ENCODE peak calls at places on chromosomes 1 and 21, in five cellular contexts. One of them, this sample, is unnamed. For H3K9me3, the result is how much of the 10 kb centered on the place peaks cover.

GRCh38 chr1:164756741-164757140 is 197.8 kb downstream of the PBX1 start:
- DNase-seq in SK-N-SH: no peak
- DNase-seq in GM23248: no peak
- DNase-seq in neuronal stem cell: no peak
- DNase-seq in ovary: no peak
- DNase-seq in this sample: no peak

GRCh38 chr1:92274939-92275338 is 23.8 kb downstream of the GLMN start:
- DNase-seq in neuronal stem cell: no peak
- DNase-seq in GM23248: peak
- DNase-seq in SK-N-SH: no peak
- DNase-seq in ovary: no peak
- DNase-seq in this sample: no peak

GRCh38 chr1:155974208-155975165 is 3.9 kb downstream of the ARHGEF2 start:
- DNase-seq in SK-N-SH: no peak
- DNase-seq in neuronal stem cell: no peak
- DNase-seq in ovary: no peak
- DNase-seq in GM23248: no peak
- DNase-seq in this sample: no peak

GRCh38 chr1:221573727-221574126 is 168.2 kb downstream of the DUSP10 start:
- DNase-seq in GM23248: no peak
- DNase-seq in SK-N-SH: no peak
- DNase-seq in neuronal stem cell: no peak
- DNase-seq in ovary: no peak
- DNase-seq in this sample: no peak

GRCh38 chr1:10677508-10678364 is 118.7 kb downstream of the CASZ1 start:
- DNase-seq in SK-N-SH: no peak
- DNase-seq in neuronal stem cell: no peak
- DNase-seq in ovary: no peak
- DNase-seq in GM23248: peak
- DNase-seq in this sample: no peak

GRCh38 chr1:112674440-112674985 is at the start of gene MOV10:
- DNase-seq in neuronal stem cell: peak
- DNase-seq in SK-N-SH: peak
- DNase-seq in GM23248: peak
- DNase-seq in ovary: peak
- DNase-seq in this sample: peak

GRCh38 chr1:69377507-69377906 is 190.2 kb upstream of the LRRC7 start:
- DNase-seq in GM23248: no peak
- DNase-seq in SK-N-SH: no peak
- DNase-seq in neuronal stem cell: no peak
- DNase-seq in ovary: no peak
- DNase-seq in this sample: no peak

GRCh38 chr1:27980216-27980820 is 20.5 kb downstream of the XKR8 start:
- DNase-seq in GM23248: peak
- DNase-seq in SK-N-SH: no peak
- DNase-seq in neuronal stem cell: no peak
- DNase-seq in ovary: no peak
- DNase-seq in this sample: no peak

GRCh38 chr1:194862129-194862528 is 1675.7 kb upstream of the B3GALT2 start:
- DNase-seq in SK-N-SH: no peak
- DNase-seq in GM23248: no peak
- DNase-seq in neuronal stem cell: no peak
- DNase-seq in ovary: no peak
- DNase-seq in this sample: no peak

GRCh38 chr1:51558375-51558924 is 39.4 kb upstream of the EPS15 start:
- DNase-seq in SK-N-SH: no peak
- DNase-seq in GM23248: peak
- DNase-seq in neuronal stem cell: no peak
- DNase-seq in ovary: no peak
- DNase-seq in this sample: no peak

GRCh38 chr1:202217951-202218350 is 24.4 kb downstream of the LGR6 start:
- DNase-seq in SK-N-SH: no peak
- DNase-seq in GM23248: no peak
- DNase-seq in ovary: no peak
- DNase-seq in neuronal stem cell: no peak
- DNase-seq in this sample: no peak

GRCh38 chr21:41254090-41254700 is 62.4 kb upstream of the FAM3B start:
- DNase-seq in GM23248: peak
- DNase-seq in ovary: no peak
- DNase-seq in SK-N-SH: no peak
- DNase-seq in neuronal stem cell: no peak
- DNase-seq in this sample: no peak

GRCh38 chr1:9332513-9333143 is 39.9 kb downstream of the SPSB1 start:
- DNase-seq in GM23248: no peak
- DNase-seq in SK-N-SH: no peak
- DNase-seq in ovary: no peak
- DNase-seq in neuronal stem cell: no peak
- DNase-seq in this sample: no peak

GRCh38 chr1:209583408-209583807 is at the start of gene CAMK1G:
- DNase-seq in SK-N-SH: peak
- DNase-seq in ovary: peak
- DNase-seq in GM23248: peak
- DNase-seq in neuronal stem cell: peak
- DNase-seq in this sample: no peak

GRCh38 chr1:39178541-39179431 is 25.7 kb upstream of the MACF1 start:
- DNase-seq in ovary: no peak
- DNase-seq in neuronal stem cell: no peak
- DNase-seq in SK-N-SH: no peak
- DNase-seq in GM23248: peak
- DNase-seq in this sample: no peak

GRCh38 chr1:115322631-115323030 is 15.4 kb downstream of the NGF start:
- DNase-seq in GM23248: peak
- DNase-seq in SK-N-SH: no peak
- DNase-seq in ovary: no peak
- DNase-seq in neuronal stem cell: no peak
- DNase-seq in this sample: no peak

GRCh38 chr1:224264321-224264720 is 65.7 kb downstream of the NVL start:
- DNase-seq in SK-N-SH: no peak
- DNase-seq in neuronal stem cell: no peak
- DNase-seq in ovary: no peak
- DNase-seq in GM23248: no peak
- DNase-seq in this sample: no peak

DNA sequence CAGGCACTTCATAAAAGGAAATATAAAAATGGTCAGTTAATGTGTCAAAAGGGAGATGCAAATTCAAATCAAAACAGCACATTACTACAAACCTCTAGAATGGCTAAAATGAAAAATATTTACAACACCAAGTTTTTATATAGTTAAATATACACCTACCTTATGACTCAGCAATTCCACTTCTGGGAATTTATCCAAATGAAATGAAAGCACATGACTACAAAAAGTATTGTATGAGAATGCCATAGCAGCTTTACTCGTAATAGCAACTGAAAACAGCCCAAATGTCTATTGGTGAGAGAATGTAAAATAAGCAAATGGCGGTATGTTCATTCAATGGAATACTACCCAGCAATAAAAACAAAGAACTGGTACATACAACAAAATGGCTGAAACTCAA is 175.8 kb upstream of the SPAG17 start:
- DNase-seq in SK-N-SH: no peak
- DNase-seq in ovary: no peak
- DNase-seq in GM23248: peak
- DNase-seq in neuronal stem cell: no peak
- DNase-seq in this sample: no peak
- H3K9me3 ChIP-seq in SK-N-SH: under half
- H3K9me3 ChIP-seq in ovary: under half
- H3K9me3 ChIP-seq in GM23248: under half
- H3K9me3 ChIP-seq in neuronal stem cell: under half
- H3K9me3 ChIP-seq in this sample: under half

GRCh38 chr1:212769372-212770167 is 22.0 kb downstream of the NSL1 start:
- DNase-seq in SK-N-SH: no peak
- DNase-seq in ovary: no peak
- DNase-seq in GM23248: no peak
- DNase-seq in neuronal stem cell: no peak
- DNase-seq in this sample: no peak
- H3K9me3 ChIP-seq in SK-N-SH: under half
- H3K9me3 ChIP-seq in ovary: under half
- H3K9me3 ChIP-seq in GM23248: under half
- H3K9me3 ChIP-seq in neuronal stem cell: half or more
- H3K9me3 ChIP-seq in this sample: under half

GRCh38 chr1:2821373-2821955 is 20.0 kb upstream of the TTC34 start:
- DNase-seq in GM23248: no peak
- DNase-seq in SK-N-SH: no peak
- DNase-seq in ovary: no peak
- DNase-seq in neuronal stem cell: no peak
- DNase-seq in this sample: no peak

GRCh38 chr1:2821970-2822620 is 20.6 kb upstream of the TTC34 start:
- DNase-seq in ovary: peak
- DNase-seq in GM23248: peak
- DNase-seq in SK-N-SH: peak
- DNase-seq in neuronal stem cell: no peak
- DNase-seq in this sample: peak

GRCh38 chr1:2819831-2820730 is 18.6 kb upstream of the TTC34 start:
- DNase-seq in neuronal stem cell: no peak
- DNase-seq in SK-N-SH: no peak
- DNase-seq in GM23248: no peak
- DNase-seq in ovary: no peak
- DNase-seq in this sample: no peak

GRCh38 chr1:2819429-2819828 is 17.9 kb upstream of the TTC34 start:
- DNase-seq in GM23248: no peak
- DNase-seq in ovary: no peak
- DNase-seq in SK-N-SH: no peak
- DNase-seq in neuronal stem cell: no peak
- DNase-seq in this sample: no peak

GRCh38 chr1:2820731-2821372 is 19.4 kb upstream of the TTC34 start:
- DNase-seq in neuronal stem cell: no peak
- DNase-seq in GM23248: no peak
- DNase-seq in SK-N-SH: no peak
- DNase-seq in ovary: no peak
- DNase-seq in this sample: no peak
- H3K9me3 ChIP-seq in neuronal stem cell: under half
- H3K9me3 ChIP-seq in GM23248: under half
- H3K9me3 ChIP-seq in SK-N-SH: under half
- H3K9me3 ChIP-seq in ovary: under half
- H3K9me3 ChIP-seq in this sample: under half

GRCh38 chr1:228000836-228001563 is 5.8 kb upstream of the WNT3A start:
- DNase-seq in SK-N-SH: no peak
- DNase-seq in GM23248: no peak
- DNase-seq in ovary: no peak
- DNase-seq in neuronal stem cell: no peak
- DNase-seq in this sample: no peak

GRCh38 chr1:228001738-228002535 is 4.9 kb upstream of the WNT3A start:
- DNase-seq in GM23248: no peak
- DNase-seq in SK-N-SH: no peak
- DNase-seq in ovary: no peak
- DNase-seq in neuronal stem cell: no peak
- DNase-seq in this sample: no peak

GRCh38 chr1:228000416-228000815 is 6.4 kb upstream of the WNT3A start:
- DNase-seq in ovary: no peak
- DNase-seq in SK-N-SH: no peak
- DNase-seq in neuronal stem cell: no peak
- DNase-seq in GM23248: no peak
- DNase-seq in this sample: no peak

GRCh38 chr1:227998374-227999055 is 8.3 kb upstream of the WNT3A start:
- DNase-seq in GM23248: no peak
- DNase-seq in neuronal stem cell: no peak
- DNase-seq in ovary: no peak
- DNase-seq in SK-N-SH: no peak
- DNase-seq in this sample: no peak

GRCh38 chr1:227999056-227999930 is 7.5 kb upstream of the WNT3A start:
- DNase-seq in GM23248: peak
- DNase-seq in ovary: no peak
- DNase-seq in SK-N-SH: peak
- DNase-seq in neuronal stem cell: peak
- DNase-seq in this sample: peak
- H3K9me3 ChIP-seq in GM23248: under half
- H3K9me3 ChIP-seq in ovary: under half
- H3K9me3 ChIP-seq in SK-N-SH: under half
- H3K9me3 ChIP-seq in neuronal stem cell: under half
- H3K9me3 ChIP-seq in this sample: under half

DNA sequence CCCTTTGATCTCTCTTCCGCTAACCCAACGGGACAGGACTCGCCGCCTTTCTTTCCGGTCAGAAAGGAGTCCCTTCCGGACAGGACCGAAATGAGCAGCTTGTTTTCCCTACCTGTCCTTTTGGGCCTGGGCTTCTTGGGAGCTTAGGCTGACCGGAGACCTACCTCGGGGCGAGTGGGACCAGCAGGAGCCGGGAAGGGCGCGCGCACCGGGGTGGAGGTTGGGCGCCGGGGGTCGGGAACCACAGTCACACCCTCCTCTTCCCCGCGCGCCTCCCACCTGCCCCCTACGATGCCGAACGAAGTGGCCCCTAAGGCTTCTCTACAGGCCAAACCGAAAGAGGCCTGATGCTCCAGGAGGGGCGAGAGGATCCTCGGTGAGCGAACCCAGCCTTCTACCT is 95.2 kb downstream of the PRKAB2 start:
- DNase-seq in ovary: no peak
- DNase-seq in GM23248: no peak
- DNase-seq in neuronal stem cell: no peak
- DNase-seq in SK-N-SH: no peak
- DNase-seq in this sample: no peak
- H3K9me3 ChIP-seq in ovary: under half
- H3K9me3 ChIP-seq in GM23248: under half
- H3K9me3 ChIP-seq in neuronal stem cell: under half
- H3K9me3 ChIP-seq in SK-N-SH: under half
- H3K9me3 ChIP-seq in this sample: under half

GRCh38 chr1:248152056-248152827 is 7.3 kb downstream of the OR2M5 start:
- DNase-seq in ovary: no peak
- DNase-seq in SK-N-SH: no peak
- DNase-seq in neuronal stem cell: no peak
- DNase-seq in GM23248: no peak
- DNase-seq in this sample: no peak

GRCh38 chr1:248158758-248159157 is 13.8 kb downstream of the OR2M5 start:
- DNase-seq in GM23248: no peak
- DNase-seq in neuronal stem cell: no peak
- DNase-seq in ovary: no peak
- DNase-seq in SK-N-SH: no peak
- DNase-seq in this sample: no peak

DNA sequence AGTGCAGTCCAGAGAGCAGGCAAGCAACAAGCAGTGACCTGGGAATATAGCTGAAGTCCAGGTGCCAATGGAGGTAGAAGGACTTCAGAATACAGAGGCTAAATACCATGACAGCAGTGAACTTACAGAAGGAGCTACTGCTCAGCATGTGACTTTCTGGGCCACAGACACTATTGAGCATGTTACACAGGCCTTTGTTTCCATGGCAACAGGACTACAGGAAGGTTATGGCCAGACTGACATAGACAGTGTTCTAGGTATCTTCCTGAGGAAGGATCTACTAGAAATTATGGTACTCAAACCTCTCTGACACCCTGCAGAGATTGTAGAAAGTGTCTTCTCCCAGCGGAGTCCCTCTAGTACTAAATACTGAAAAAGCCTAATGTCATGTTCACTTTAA is 11.0 kb downstream of the OR2M5 start:
- DNase-seq in ovary: no peak
- DNase-seq in neuronal stem cell: no peak
- DNase-seq in SK-N-SH: no peak
- DNase-seq in GM23248: no peak
- DNase-seq in this sample: no peak
- H3K9me3 ChIP-seq in ovary: under half
- H3K9me3 ChIP-seq in neuronal stem cell: under half
- H3K9me3 ChIP-seq in SK-N-SH: under half
- H3K9me3 ChIP-seq in GM23248: under half
- H3K9me3 ChIP-seq in this sample: under half

DNA sequence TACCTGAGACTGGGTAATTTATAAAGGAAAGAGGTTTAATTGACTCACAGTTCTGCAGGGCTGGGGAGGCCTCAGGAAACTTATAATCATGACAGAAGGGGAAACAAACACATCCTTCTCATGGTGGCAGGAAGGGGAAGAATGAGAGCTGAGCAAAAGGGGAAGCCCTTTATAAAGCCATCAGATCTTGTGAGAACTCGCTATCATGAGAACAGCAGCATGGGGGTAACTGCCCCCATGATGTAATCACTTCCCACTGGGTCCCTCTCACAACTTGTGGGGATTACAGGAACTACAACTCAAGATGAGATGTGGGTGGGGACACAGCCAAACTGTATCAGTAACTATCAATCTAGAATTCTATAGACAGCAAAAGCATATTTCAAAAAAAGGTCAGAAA is 64.7 kb upstream of the ACTRT2 start:
- DNase-seq in ovary: no peak
- DNase-seq in neuronal stem cell: no peak
- DNase-seq in SK-N-SH: no peak
- DNase-seq in GM23248: no peak
- DNase-seq in this sample: no peak
- H3K9me3 ChIP-seq in ovary: under half
- H3K9me3 ChIP-seq in neuronal stem cell: under half
- H3K9me3 ChIP-seq in SK-N-SH: under half
- H3K9me3 ChIP-seq in GM23248: under half
- H3K9me3 ChIP-seq in this sample: under half